ENCODE peak calls at places on chromosomes 16 and 17, in five cellular contexts. One of them, this sample, is unnamed.
A peak's percentile ranks its signal among the peaks of the same experiment; 100 is the strongest.

GRCh38 chr17:72421128-72422092 is 300.6 kb downstream of the SOX9 start:
- DNase-seq in neuronal stem cell: no peak
- DNase-seq in left lung: no peak
- DNase-seq in keratinocyte: peak; percentile 89
- DNase-seq in heart left ventricle: no peak
- DNase-seq in this sample: no peak

GRCh38 chr16:61926766-61927165 is 109.5 kb downstream of the CDH8 start:
- DNase-seq in neuronal stem cell: no peak
- DNase-seq in left lung: no peak
- DNase-seq in keratinocyte: no peak
- DNase-seq in heart left ventricle: no peak
- DNase-seq in this sample: no peak

GRCh38 chr17:58694826-58695225 is 2.4 kb downstream of the RAD51C start:
- DNase-seq in neuronal stem cell: no peak
- DNase-seq in left lung: no peak
- DNase-seq in keratinocyte: no peak
- DNase-seq in heart left ventricle: no peak
- DNase-seq in this sample: no peak

GRCh38 chr17:50935201-50936124 is 69.3 kb upstream of the TOB1 start:
- DNase-seq in neuronal stem cell: no peak
- DNase-seq in left lung: peak; percentile 87
- DNase-seq in keratinocyte: no peak
- DNase-seq in heart left ventricle: peak; percentile 75
- DNase-seq in this sample: no peak

GRCh38 chr16:17266606-17267313 is 204.0 kb downstream of the XYLT1 start:
- DNase-seq in neuronal stem cell: no peak
- DNase-seq in left lung: no peak
- DNase-seq in keratinocyte: no peak
- DNase-seq in heart left ventricle: no peak
- DNase-seq in this sample: no peak

GRCh38 chr17:75854881-75855309 is 240 bp downstream of the WBP2 start:
- DNase-seq in neuronal stem cell: no peak
- DNase-seq in left lung: peak; percentile 79
- DNase-seq in keratinocyte: no peak
- DNase-seq in heart left ventricle: no peak
- DNase-seq in this sample: no peak

GRCh38 chr17:36524428-36524876 is 10.2 kb downstream of the MYO19 start:
- DNase-seq in neuronal stem cell: no peak
- DNase-seq in left lung: no peak
- DNase-seq in keratinocyte: peak; percentile 84
- DNase-seq in heart left ventricle: no peak
- DNase-seq in this sample: no peak

GRCh38 chr16:67966549-67967182 is 1.8 kb downstream of the SLC12A4 start:
- DNase-seq in neuronal stem cell: no peak
- DNase-seq in left lung: peak; percentile 78
- DNase-seq in keratinocyte: peak; percentile 85
- DNase-seq in heart left ventricle: peak; percentile 71
- DNase-seq in this sample: no peak

GRCh38 chr17:13114601-13115024 is 96.8 kb upstream of the ELAC2 start:
- DNase-seq in neuronal stem cell: peak; percentile 61
- DNase-seq in left lung: no peak
- DNase-seq in keratinocyte: no peak
- DNase-seq in heart left ventricle: no peak
- DNase-seq in this sample: no peak

GRCh38 chr17:56913000-56913866 is 616 bp downstream of the TRIM25 start:
- DNase-seq in neuronal stem cell: peak; percentile 17
- DNase-seq in left lung: peak; percentile 85
- DNase-seq in keratinocyte: no peak
- DNase-seq in heart left ventricle: peak; percentile 68
- DNase-seq in this sample: no peak

GRCh38 chr16:87601322-87602004 is 845 bp upstream of the JPH3 start:
- DNase-seq in neuronal stem cell: no peak
- DNase-seq in left lung: peak; percentile 38
- DNase-seq in keratinocyte: no peak
- DNase-seq in heart left ventricle: no peak
- DNase-seq in this sample: no peak

GRCh38 chr17:18377437-18378204 is at the start of gene EVPLL:
- DNase-seq in neuronal stem cell: no peak
- DNase-seq in left lung: peak; percentile 91
- DNase-seq in keratinocyte: peak; percentile 93
- DNase-seq in heart left ventricle: peak; percentile 72
- DNase-seq in this sample: no peak
- H3K27ac ChIP-seq in neuronal stem cell: no peak within 1 kb of the TSS
- H3K27ac ChIP-seq in left lung: peak within 1 kb of the TSS; percentile 65
- H3K27ac ChIP-seq in keratinocyte: no peak within 1 kb of the TSS
- H3K27ac ChIP-seq in heart left ventricle: no peak within 1 kb of the TSS
- H3K27ac ChIP-seq in this sample: no peak within 1 kb of the TSS

DNA sequence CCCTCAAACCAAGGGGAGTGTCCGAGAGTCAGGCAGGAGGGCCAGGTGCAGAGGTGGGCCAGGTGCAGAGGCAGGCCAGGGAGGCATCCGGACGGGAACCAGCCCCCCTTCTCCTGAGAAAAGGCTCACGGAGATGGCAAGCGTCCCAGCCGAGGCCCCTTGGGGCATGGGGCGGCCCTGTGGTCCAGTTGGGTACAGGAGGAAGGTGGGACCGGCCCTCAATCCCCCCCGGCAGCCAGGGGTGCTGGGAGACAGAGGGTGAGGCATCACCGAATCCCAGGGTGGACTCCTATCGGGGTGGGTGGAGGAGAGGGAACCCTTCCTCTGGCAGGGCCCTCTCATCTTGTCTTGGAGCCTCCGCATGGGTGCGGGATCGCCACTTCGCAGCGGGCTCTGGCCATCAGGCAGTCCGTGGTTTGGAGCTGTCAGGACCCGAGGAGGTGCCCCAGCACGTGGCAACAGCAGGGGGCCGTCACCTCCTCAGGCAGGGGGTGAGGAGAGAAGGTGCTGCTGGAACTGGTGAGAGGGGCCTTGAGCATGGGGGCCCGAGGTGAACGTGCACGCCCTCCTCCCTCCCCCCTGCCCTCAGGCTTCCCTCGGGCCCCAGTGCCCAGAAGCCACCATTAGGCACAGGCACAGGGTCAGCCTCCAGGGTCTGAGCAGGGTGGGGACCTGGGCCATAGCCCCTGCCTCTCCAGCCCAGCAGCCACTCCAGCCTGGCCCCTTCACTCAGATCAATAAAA is 38.7 kb upstream of the SLC38A10 start:
- DNase-seq in neuronal stem cell: no peak
- DNase-seq in left lung: peak; percentile 75
- DNase-seq in keratinocyte: no peak
- DNase-seq in heart left ventricle: no peak
- DNase-seq in this sample: no peak
- H3K4me1 ChIP-seq in neuronal stem cell: peaks cover 39% of the 10 kb centered on the region
- H3K4me1 ChIP-seq in left lung: peaks cover 34% of the 10 kb centered on the region
- H3K4me1 ChIP-seq in keratinocyte: peaks cover 30% of the 10 kb centered on the region
- H3K4me1 ChIP-seq in heart left ventricle: peaks cover 27% of the 10 kb centered on the region
- H3K4me1 ChIP-seq in this sample: no peaks in the 10 kb centered on the region

DNA sequence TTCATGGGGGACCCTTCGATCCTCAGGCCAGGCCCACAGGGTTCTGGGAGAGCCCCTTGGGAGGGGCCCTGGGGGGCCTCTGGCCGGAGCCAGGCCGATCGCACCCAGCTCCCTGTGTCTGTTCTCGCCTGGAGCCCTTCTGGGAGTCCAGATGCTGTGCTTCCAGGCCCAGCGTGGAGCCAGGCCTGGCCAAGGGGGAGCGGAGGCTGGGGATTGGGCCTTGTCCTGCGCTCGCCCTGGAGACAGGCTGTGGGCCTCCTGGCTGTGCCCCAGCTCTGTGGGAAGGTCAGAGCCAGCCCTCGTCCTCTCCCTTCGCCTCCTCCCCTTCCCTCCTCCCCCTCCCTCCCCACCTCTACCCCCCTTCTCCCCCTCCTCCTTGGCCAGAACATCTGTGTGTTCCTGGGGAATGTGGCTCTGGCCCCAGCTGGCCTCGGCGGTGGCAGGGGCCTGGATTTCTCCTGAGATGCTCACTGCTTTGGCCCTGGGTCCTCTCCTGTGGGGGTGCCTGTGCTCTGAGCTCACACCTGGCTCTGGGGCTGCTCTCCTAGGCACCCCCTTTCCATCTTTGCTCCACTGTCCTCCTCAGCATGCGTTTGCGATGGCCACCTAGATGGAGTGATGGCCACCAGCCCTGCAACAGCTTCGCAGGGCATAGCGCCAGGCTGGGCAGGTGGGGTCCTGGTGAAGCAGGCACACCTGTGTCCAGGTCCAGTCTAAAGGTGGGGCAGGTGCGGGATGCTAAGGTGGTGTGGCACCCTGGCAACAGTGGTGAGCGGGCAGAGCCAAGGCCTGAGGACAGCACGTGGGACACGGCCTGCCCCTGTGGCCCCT is 90.6 kb upstream of the CIBAR2 start:
- DNase-seq in neuronal stem cell: peak; percentile 48
- DNase-seq in left lung: peak; percentile 69
- DNase-seq in keratinocyte: no peak
- DNase-seq in heart left ventricle: peak; percentile 91
- DNase-seq in this sample: no peak
- H3K27ac ChIP-seq in neuronal stem cell: peak overlapping the region; percentile 36
- H3K27ac ChIP-seq in left lung: peak overlapping the region; percentile 51
- H3K27ac ChIP-seq in keratinocyte: no peak overlapping the region
- H3K27ac ChIP-seq in heart left ventricle: peak overlapping the region; percentile 85
- H3K27ac ChIP-seq in this sample: no peak overlapping the region

GRCh38 chr17:81049372-81049911 is 14.5 kb downstream of the BAIAP2 start:
- DNase-seq in neuronal stem cell: no peak
- DNase-seq in left lung: no peak
- DNase-seq in keratinocyte: no peak
- DNase-seq in heart left ventricle: no peak
- DNase-seq in this sample: no peak

GRCh38 chr17:81050645-81051625 is 16.0 kb downstream of the BAIAP2 start:
- DNase-seq in neuronal stem cell: no peak
- DNase-seq in left lung: no peak
- DNase-seq in keratinocyte: no peak
- DNase-seq in heart left ventricle: no peak
- DNase-seq in this sample: no peak

GRCh38 chr17:81052199-81052997 is 17.4 kb downstream of the BAIAP2 start:
- DNase-seq in neuronal stem cell: no peak
- DNase-seq in left lung: no peak
- DNase-seq in keratinocyte: no peak
- DNase-seq in heart left ventricle: no peak
- DNase-seq in this sample: no peak

GRCh38 chr17:81048827-81049371 is 13.9 kb downstream of the BAIAP2 start:
- DNase-seq in neuronal stem cell: no peak
- DNase-seq in left lung: peak; percentile 80
- DNase-seq in keratinocyte: no peak
- DNase-seq in heart left ventricle: no peak
- DNase-seq in this sample: no peak

GRCh38 chr17:81049973-81050551 is 15.1 kb downstream of the BAIAP2 start:
- DNase-seq in neuronal stem cell: no peak
- DNase-seq in left lung: peak; percentile 87
- DNase-seq in keratinocyte: peak; percentile 81
- DNase-seq in heart left ventricle: peak; percentile 85
- DNase-seq in this sample: no peak
- H3K4me1 ChIP-seq in neuronal stem cell: peaks cover 21% of the 10 kb centered on the region
- H3K4me1 ChIP-seq in left lung: peaks cover 34% of the 10 kb centered on the region
- H3K4me1 ChIP-seq in keratinocyte: peaks cover 70% of the 10 kb centered on the region
- H3K4me1 ChIP-seq in heart left ventricle: peaks cover 71% of the 10 kb centered on the region
- H3K4me1 ChIP-seq in this sample: peaks cover 7% of the 10 kb centered on the region

GRCh38 chr17:77282524-77283515 is 142.1 kb downstream of the SEC14L1 start:
- DNase-seq in neuronal stem cell: no peak
- DNase-seq in left lung: no peak
- DNase-seq in keratinocyte: no peak
- DNase-seq in heart left ventricle: no peak
- DNase-seq in this sample: no peak

GRCh38 chr17:77280304-77280910 is 139.6 kb downstream of the SEC14L1 start:
- DNase-seq in neuronal stem cell: no peak
- DNase-seq in left lung: no peak
- DNase-seq in keratinocyte: no peak
- DNase-seq in heart left ventricle: no peak
- DNase-seq in this sample: no peak

GRCh38 chr17:77281904-77282367 is 141.2 kb downstream of the SEC14L1 start:
- DNase-seq in neuronal stem cell: no peak
- DNase-seq in left lung: peak; percentile 77
- DNase-seq in keratinocyte: no peak
- DNase-seq in heart left ventricle: no peak
- DNase-seq in this sample: no peak

GRCh38 chr17:77279448-77280303 is 138.9 kb downstream of the SEC14L1 start:
- DNase-seq in neuronal stem cell: no peak
- DNase-seq in left lung: no peak
- DNase-seq in keratinocyte: no peak
- DNase-seq in heart left ventricle: no peak
- DNase-seq in this sample: no peak

DNA sequence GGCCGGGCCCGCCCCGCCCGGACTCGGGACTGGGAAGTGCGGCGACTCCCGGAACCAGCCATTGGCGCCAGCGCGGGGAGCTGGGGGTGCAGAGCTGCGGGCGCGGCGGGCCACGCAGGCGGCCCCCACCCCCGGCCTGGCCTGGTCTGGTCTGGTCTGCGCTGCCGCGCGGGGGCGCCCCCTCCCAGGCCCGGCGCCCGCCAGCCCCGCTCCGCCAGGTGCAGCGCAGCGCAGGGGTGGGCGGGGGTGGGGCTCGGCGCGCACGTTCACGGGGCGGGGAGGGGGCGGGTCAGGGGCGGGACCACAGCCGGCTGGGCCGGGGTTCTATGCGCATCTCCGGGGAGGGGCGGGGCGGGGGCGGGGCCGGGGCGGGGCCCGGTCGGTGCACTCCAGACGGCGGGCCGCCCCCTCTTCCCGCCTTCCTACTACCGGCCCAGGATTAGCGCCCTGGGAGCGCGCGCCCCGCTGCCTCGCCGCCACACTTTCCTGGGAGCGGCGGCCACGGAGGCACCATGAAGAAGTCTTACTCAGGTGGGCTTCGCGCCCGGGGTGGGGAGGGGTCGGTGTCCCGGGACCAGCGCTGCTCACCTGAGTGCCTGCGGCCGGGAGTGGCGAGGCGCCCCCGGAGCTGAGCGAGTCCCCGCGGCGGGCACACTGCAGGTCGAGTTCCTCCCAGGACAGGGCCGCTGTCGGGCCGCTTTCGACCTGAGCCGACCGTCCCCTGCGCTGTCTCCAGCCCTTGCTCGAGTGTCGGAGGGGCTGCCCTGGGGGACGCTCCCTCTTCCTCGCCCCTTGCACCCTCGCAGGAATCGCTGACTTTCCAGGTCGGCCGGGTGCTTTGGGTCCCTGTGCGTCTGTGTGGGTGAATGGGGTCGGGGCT is 140.5 kb downstream of the SEC14L1 start:
- DNase-seq in neuronal stem cell: peak; percentile 60
- DNase-seq in left lung: peak; percentile 92
- DNase-seq in keratinocyte: no peak
- DNase-seq in heart left ventricle: peak; percentile 78
- DNase-seq in this sample: peak; percentile 55
- H3K27ac ChIP-seq in neuronal stem cell: no peak overlapping the region
- H3K27ac ChIP-seq in left lung: peak overlapping the region; percentile 63
- H3K27ac ChIP-seq in keratinocyte: peak overlapping the region; percentile 93
- H3K27ac ChIP-seq in heart left ventricle: no peak overlapping the region
- H3K27ac ChIP-seq in this sample: no peak overlapping the region

This sample was measured in effector memory CD4-positive, alpha-beta T cell.